ENCODE peak calls at places on chromosomes 12 and 14, in four cellular contexts. M is sciatic nerve, Z is brain microvascular endothelial cell, B is coronary artery. O is an unnamed sample.

GRCh38 chr14:93991212-93991611 is 5.9 kb upstream of the CCDC197 start:
- DNase-seq in M (no peak), B (no peak), Z (no peak), O (no peak)

GRCh38 chr12:109893250-109893995 is 6.7 kb upstream of the TCHP start:
- DNase-seq in B (no peak), M (no peak), Z (no peak), O (no peak)

GRCh38 chr12:51415931-51416330 is 8.7 kb upstream of the SLC4A8 start:
- DNase-seq in Z (no peak), B (no peak), M (no peak), O (no peak)

GRCh38 chr12:26791328-26791791 is 41.6 kb downstream of the ITPR2 start:
- DNase-seq in B (no peak), M (no peak), Z (no peak), O (no peak)

GRCh38 chr14:96592591-96593388 is 90.6 kb downstream of the PAPOLA start:
- DNase-seq in M (no peak), B (no peak), Z (no peak), O (peak)

GRCh38 chr12:63066782-63067181 is 84.2 kb downstream of the AVPR1A start:
- DNase-seq in Z (no peak), B (no peak), M (no peak), O (no peak)

GRCh38 chr14:24700511-24700910 is 66.5 kb upstream of the GZMB start:
- DNase-seq in M (no peak), Z (no peak), B (no peak), O (no peak)

GRCh38 chr12:117313906-117314305 is 47.5 kb downstream of the NOS1 start:
- DNase-seq in M (no peak), B (no peak), Z (no peak), O (no peak)

GRCh38 chr14:30256627-30257026 is 302.3 kb upstream of the G2E3 start:
- DNase-seq in M (no peak), B (no peak), Z (no peak), O (no peak)

GRCh38 chr14:21095430-21096205 is 2.8 kb downstream of the ZNF219 start:
- DNase-seq in B (no peak), Z (no peak), M (no peak), O (no peak)

GRCh38 chr12:64413884-64414283 is 9.7 kb downstream of the XPOT start:
- DNase-seq in Z (no peak), M (no peak), B (no peak), O (no peak)

GRCh38 chr12:123083661-123084571 is 67.0 kb downstream of the PITPNM2 start:
- DNase-seq in M (no peak), B (no peak), Z (no peak), O (no peak)

GRCh38 chr14:50058112-50058511 is 58.3 kb downstream of the VCPKMT start:
- DNase-seq in B (no peak), M (no peak), Z (no peak), O (no peak)

GRCh38 chr14:101124860-101125259 is 221.3 kb upstream of the RTL1 start:
- DNase-seq in Z (no peak), B (no peak), M (peak), O (no peak)

GRCh38 chr14:21626491-21627230 is 8.1 kb downstream of the OR10G2 start:
- DNase-seq in M (no peak), B (no peak), Z (peak), O (no peak)

GRCh38 chr12:71426648-71427047 is 12.9 kb upstream of the LGR5 start:
- DNase-seq in M (no peak), B (no peak), Z (no peak), O (no peak)

GRCh38 chr12:115687094-115687493 is 590.4 kb downstream of the MED13L start:
- DNase-seq in M (no peak), B (no peak), Z (no peak), O (no peak)

GRCh38 chr12:116559330-116560080 is at the start of gene MAP1LC3B2:
- DNase-seq in B (no peak), Z (peak), M (peak), O (peak)

GRCh38 chr14:101503431-101504095 is 57.7 kb upstream of the DIO3 start:
- DNase-seq in B (peak), Z (no peak), M (peak), O (no peak)

GRCh38 chr12:29863665-29864064 is 79.9 kb upstream of the TMTC1 start:
- DNase-seq in B (no peak), M (no peak), Z (no peak), O (no peak)

GRCh38 chr14:58796636-58797429 is 159.1 kb downstream of the DACT1 start:
- DNase-seq in Z (no peak), B (no peak), M (no peak), O (no peak)

GRCh38 chr12:124847113-124847512 is 16.6 kb downstream of the SCARB1 start:
- DNase-seq in M (no peak), B (no peak), Z (no peak), O (no peak)

GRCh38 chr12:2057041-2057792 is 4.4 kb downstream of the CACNA1C start:
- DNase-seq in Z (peak), M (peak), B (no peak), O (no peak)

GRCh38 chr12:57216931-57217871 is 607 bp downstream of the NXPH4 start:
- DNase-seq in M (no peak), Z (no peak), B (no peak), O (no peak)

GRCh38 chr12:57216014-57216891 is at the start of gene NXPH4:
- DNase-seq in M (no peak), B (no peak), Z (no peak), O (no peak)

GRCh38 chr12:58877243-58877743 is 43.0 kb downstream of the LRIG3 start:
- DNase-seq in M (no peak), Z (peak), B (no peak), O (no peak)

GRCh38 chr12:5637698-5638097 is 205.8 kb downstream of the NTF3 start:
- DNase-seq in B (no peak), Z (no peak), M (no peak), O (no peak)

GRCh38 chr14:80216818-80217217 is 5.5 kb upstream of the DIO2 start:
- DNase-seq in Z (no peak), B (no peak), M (no peak), O (no peak)

GRCh38 chr12:77153706-77154105 is 88.3 kb upstream of the E2F7 start:
- DNase-seq in M (no peak), B (no peak), Z (no peak), O (no peak)

GRCh38 chr14:68263563-68264350 is 444.2 kb downstream of the RAD51B start:
- DNase-seq in M (no peak), B (no peak), Z (no peak), O (no peak)

GRCh38 chr12:11829764-11830194 is 180.3 kb downstream of the ETV6 start:
- DNase-seq in M (no peak), Z (no peak), B (no peak), O (no peak)

GRCh38 chr12:75665216-75665615 is 153.8 kb upstream of the KRR1 start:
- DNase-seq in Z (no peak), B (no peak), M (no peak), O (no peak)

GRCh38 chr12:108724054-108724889 is 7.0 kb downstream of the CORO1C start:
- DNase-seq in Z (peak), M (no peak), B (no peak), O (peak)

GRCh38 chr12:67482751-67483661 is 165.5 kb upstream of the DYRK2 start:
- DNase-seq in B (no peak), Z (peak), M (peak), O (peak)

GRCh38 chr12:111404362-111405148 is 1.2 kb upstream of the SH2B3 start:
- DNase-seq in M (peak), Z (no peak), B (no peak), O (no peak)

GRCh38 chr12:121697093-121697698 is 15.4 kb upstream of the TMEM120B start:
- DNase-seq in B (no peak), Z (no peak), M (no peak), O (peak)